ENCODE peak calls at places on chromosomes 6 and 20, in five cellular contexts. One of them, this sample, is unnamed.

GRCh38 chr20:23152308-23152892 is 66.3 kb upstream of the CD93 start:
- DNase-seq in HepG2: peak
- DNase-seq in K562: peak
- DNase-seq in GM12878: no peak
- DNase-seq in H1: peak
- DNase-seq in this sample: no peak

GRCh38 chr6:44151348-44152108 is 7.1 kb upstream of the CAPN11 start:
- DNase-seq in HepG2: peak
- DNase-seq in K562: peak
- DNase-seq in GM12878: no peak
- DNase-seq in H1: peak
- DNase-seq in this sample: peak

GRCh38 chr20:25495189-25495824 is 87.8 kb downstream of the GINS1 start:
- DNase-seq in HepG2: no peak
- DNase-seq in K562: no peak
- DNase-seq in GM12878: no peak
- DNase-seq in H1: no peak
- DNase-seq in this sample: no peak

GRCh38 chr6:111846511-111847409 is 26.5 kb downstream of the FYN start:
- DNase-seq in HepG2: no peak
- DNase-seq in K562: no peak
- DNase-seq in GM12878: no peak
- DNase-seq in H1: no peak
- DNase-seq in this sample: no peak

GRCh38 chr20:31517373-31517772 is 3.1 kb downstream of the HM13 start:
- DNase-seq in HepG2: peak
- DNase-seq in K562: peak
- DNase-seq in GM12878: no peak
- DNase-seq in H1: peak
- DNase-seq in this sample: peak

GRCh38 chr20:34018166-34018565 is 24.5 kb downstream of the RALY start:
- DNase-seq in HepG2: no peak
- DNase-seq in K562: no peak
- DNase-seq in GM12878: no peak
- DNase-seq in H1: no peak
- DNase-seq in this sample: no peak

GRCh38 chr6:42424906-42425474 is 26.7 kb downstream of the TRERF1 start:
- DNase-seq in HepG2: peak
- DNase-seq in K562: no peak
- DNase-seq in GM12878: no peak
- DNase-seq in H1: no peak
- DNase-seq in this sample: no peak

GRCh38 chr6:128017288-128017687 is 116.4 kb upstream of the THEMIS start:
- DNase-seq in HepG2: no peak
- DNase-seq in K562: no peak
- DNase-seq in GM12878: no peak
- DNase-seq in H1: no peak
- DNase-seq in this sample: no peak

DNA sequence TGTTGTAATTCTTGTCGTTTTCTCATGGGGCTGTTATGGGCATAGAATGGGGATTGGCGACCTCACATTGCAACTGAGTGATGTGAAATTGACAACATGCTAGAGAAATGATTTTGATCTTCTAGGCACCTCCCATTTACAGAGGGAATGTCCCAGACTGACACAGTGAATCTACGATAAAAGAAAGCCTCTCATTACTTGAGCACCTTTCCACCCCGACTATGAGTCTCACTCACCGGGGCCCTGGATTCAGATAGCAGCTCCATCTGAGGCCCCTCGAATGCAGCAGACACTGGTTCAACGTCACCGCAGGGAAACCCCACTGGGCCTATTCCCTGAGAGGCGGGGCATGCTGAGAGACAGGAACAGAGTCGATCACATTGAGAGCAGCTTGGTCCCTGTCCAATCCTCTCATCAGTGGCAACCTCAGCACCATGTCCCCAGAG is 49.1 kb downstream of the NFATC2 start:
- DNase-seq in HepG2: no peak
- DNase-seq in K562: peak
- DNase-seq in GM12878: no peak
- DNase-seq in H1: no peak
- DNase-seq in this sample: no peak
- TF ChIP-seq SRF in HepG2: no peak
- TF ChIP-seq SRF in K562: no peak
- TF ChIP-seq SRF in GM12878: no peak
- TF ChIP-seq SRF in H1: no peak
- TF ChIP-seq SRF in this sample: no peak

DNA sequence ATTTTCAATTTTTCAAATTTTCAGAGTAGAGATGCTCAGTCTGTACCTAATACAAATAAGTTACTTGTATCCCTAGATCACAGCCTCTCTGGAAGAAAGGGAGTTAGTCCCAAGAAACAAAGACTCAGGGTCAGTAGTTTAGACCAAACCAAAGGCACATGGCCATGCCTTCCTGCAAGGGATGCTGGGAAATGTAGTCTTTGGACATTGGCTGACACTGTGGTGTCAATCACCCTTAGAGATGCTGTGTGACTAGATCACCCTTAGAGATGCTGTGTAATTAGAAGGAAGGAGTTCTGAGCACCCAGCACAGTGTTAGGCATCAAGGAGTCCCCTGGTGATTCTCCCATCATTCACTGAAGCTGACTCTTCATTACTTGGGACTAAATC is 202.1 kb downstream of the NFATC2 start:
- DNase-seq in HepG2: no peak
- DNase-seq in K562: peak
- DNase-seq in GM12878: no peak
- DNase-seq in H1: no peak
- DNase-seq in this sample: no peak
- TF ChIP-seq SRF in HepG2: no peak
- TF ChIP-seq SRF in K562: no peak
- TF ChIP-seq SRF in GM12878: no peak
- TF ChIP-seq SRF in H1: no peak
- TF ChIP-seq SRF in this sample: no peak

DNA sequence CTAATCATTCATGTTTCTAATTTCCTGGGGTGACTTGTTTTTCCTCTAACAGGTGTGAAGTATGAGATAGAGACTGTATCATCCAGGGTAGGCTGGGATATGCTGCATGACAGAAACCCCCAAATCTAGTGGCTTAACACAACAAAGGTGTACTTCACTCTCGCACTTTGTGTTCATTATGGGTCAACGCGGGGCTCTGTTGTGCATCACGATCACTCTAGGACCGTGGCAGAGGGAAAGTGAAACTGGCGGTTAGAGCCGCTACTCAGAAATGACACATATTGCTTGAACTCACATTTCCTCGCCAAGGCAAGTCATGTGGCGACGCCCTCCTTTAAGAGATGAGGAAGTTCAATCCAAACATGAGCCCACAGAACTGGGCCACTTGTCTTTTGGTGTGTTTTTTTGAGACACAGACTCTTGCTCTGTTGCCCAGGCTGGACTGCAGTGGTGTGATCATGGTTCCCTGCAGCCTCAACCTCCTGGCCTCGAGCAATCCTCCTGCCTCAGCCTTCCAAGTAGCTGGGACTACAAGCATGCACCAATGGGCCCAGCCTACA is 41.3 kb downstream of the PCNA start:
- DNase-seq in HepG2: peak
- DNase-seq in K562: peak
- DNase-seq in GM12878: peak
- DNase-seq in H1: no peak
- DNase-seq in this sample: no peak
- TF ChIP-seq SRF in HepG2: no peak
- TF ChIP-seq SRF in K562: no peak
- TF ChIP-seq SRF in GM12878: no peak
- TF ChIP-seq SRF in H1: no peak
- TF ChIP-seq SRF in this sample: no peak

DNA sequence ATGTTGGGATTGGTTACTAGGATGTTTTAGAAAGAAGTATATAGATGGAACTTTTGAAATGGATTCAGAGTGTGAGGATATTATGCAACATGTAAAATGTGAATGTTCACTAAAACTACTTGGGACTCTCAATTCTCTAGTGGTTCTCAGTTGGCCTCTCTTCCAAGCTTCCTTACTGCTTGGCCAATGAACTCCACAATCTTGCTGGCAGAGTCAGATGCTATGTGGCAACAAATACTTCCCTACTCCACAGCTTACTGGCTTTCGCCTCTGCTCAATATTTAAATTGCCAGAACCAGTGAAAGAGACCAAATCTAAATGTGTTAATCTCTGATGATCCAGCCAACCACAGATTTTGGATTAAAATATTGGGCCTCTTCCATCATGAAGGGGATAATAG is 138.4 kb downstream of the HTR1B start:
- DNase-seq in HepG2: no peak
- DNase-seq in K562: no peak
- DNase-seq in GM12878: no peak
- DNase-seq in H1: no peak
- DNase-seq in this sample: no peak
- TF ChIP-seq SRF in HepG2: no peak
- TF ChIP-seq SRF in K562: no peak
- TF ChIP-seq SRF in GM12878: no peak
- TF ChIP-seq SRF in H1: no peak
- TF ChIP-seq SRF in this sample: no peak

GRCh38 chr6:87756858-87757257 is 54.8 kb upstream of the AKIRIN2 start:
- DNase-seq in HepG2: no peak
- DNase-seq in K562: peak
- DNase-seq in GM12878: peak
- DNase-seq in H1: no peak
- DNase-seq in this sample: no peak

GRCh38 chr6:87757792-87758191 is 55.8 kb upstream of the AKIRIN2 start:
- DNase-seq in HepG2: no peak
- DNase-seq in K562: no peak
- DNase-seq in GM12878: no peak
- DNase-seq in H1: no peak
- DNase-seq in this sample: no peak

GRCh38 chr6:87755697-87756671 is 54.0 kb upstream of the AKIRIN2 start:
- DNase-seq in HepG2: no peak
- DNase-seq in K562: peak
- DNase-seq in GM12878: no peak
- DNase-seq in H1: no peak
- DNase-seq in this sample: no peak

GRCh38 chr6:87754828-87755227 is 52.8 kb upstream of the AKIRIN2 start:
- DNase-seq in HepG2: no peak
- DNase-seq in K562: no peak
- DNase-seq in GM12878: no peak
- DNase-seq in H1: no peak
- DNase-seq in this sample: no peak

GRCh38 chr6:87753131-87753685 is 51.2 kb upstream of the AKIRIN2 start:
- DNase-seq in HepG2: no peak
- DNase-seq in K562: no peak
- DNase-seq in GM12878: no peak
- DNase-seq in H1: no peak
- DNase-seq in this sample: no peak
- TF ChIP-seq SRF in HepG2: no peak
- TF ChIP-seq SRF in K562: no peak
- TF ChIP-seq SRF in GM12878: no peak
- TF ChIP-seq SRF in H1: no peak
- TF ChIP-seq SRF in this sample: no peak

DNA sequence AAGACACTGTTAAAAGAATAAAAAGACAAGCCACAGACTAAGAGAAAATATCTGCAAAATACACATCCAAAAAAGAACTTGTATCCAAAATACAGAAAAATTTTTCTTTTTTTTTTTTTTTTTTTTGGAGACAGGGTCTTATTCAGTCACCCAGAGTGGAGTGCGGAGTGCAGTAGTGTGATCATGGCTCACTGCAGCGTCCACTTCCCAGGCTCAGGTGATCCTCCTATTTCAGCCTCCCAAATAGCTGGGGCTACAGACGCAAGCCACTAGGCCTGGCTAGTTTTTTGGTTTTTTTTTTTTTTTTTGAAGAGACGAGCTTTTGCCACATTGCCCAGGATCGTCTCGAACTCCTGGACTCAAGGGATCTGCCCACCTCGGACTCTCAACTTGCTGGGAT is 3.1 kb downstream of the ZUP1 start:
- DNase-seq in HepG2: no peak
- DNase-seq in K562: peak
- DNase-seq in GM12878: no peak
- DNase-seq in H1: no peak
- DNase-seq in this sample: no peak
- TF ChIP-seq SRF in HepG2: no peak
- TF ChIP-seq SRF in K562: no peak
- TF ChIP-seq SRF in GM12878: no peak
- TF ChIP-seq SRF in H1: no peak
- TF ChIP-seq SRF in this sample: no peak

GRCh38 chr6:162154930-162155329 is 572.6 kb downstream of the PRKN start:
- DNase-seq in HepG2: no peak
- DNase-seq in K562: no peak
- DNase-seq in GM12878: no peak
- DNase-seq in H1: no peak
- DNase-seq in this sample: no peak

GRCh38 chr6:162153991-162154390 is 573.6 kb downstream of the PRKN start:
- DNase-seq in HepG2: no peak
- DNase-seq in K562: no peak
- DNase-seq in GM12878: no peak
- DNase-seq in H1: no peak
- DNase-seq in this sample: no peak

GRCh38 chr6:162153120-162153519 is 574.4 kb downstream of the PRKN start:
- DNase-seq in HepG2: no peak
- DNase-seq in K562: no peak
- DNase-seq in GM12878: no peak
- DNase-seq in H1: no peak
- DNase-seq in this sample: no peak

DNA sequence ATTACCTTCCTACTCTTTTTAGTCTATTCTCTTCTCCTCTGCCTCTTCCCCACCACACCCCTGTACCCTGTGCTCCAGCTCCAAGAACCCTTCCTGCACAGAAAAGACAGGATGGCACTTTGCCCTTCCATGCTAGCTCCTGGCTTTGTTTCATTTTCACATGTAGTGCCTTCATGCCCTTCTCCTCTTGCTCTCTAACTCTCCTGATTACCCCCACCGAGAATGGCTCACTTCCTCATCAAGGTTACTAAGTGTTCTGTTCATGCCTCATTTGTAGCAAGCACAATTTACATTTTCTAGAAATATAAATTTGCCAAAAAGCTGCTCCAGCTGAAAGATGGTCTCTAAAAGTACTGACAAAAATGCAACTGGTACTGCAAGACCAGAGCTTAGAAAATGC is 570.4 kb downstream of the PRKN start:
- DNase-seq in HepG2: no peak
- DNase-seq in K562: no peak
- DNase-seq in GM12878: peak
- DNase-seq in H1: no peak
- DNase-seq in this sample: no peak
- TF ChIP-seq SRF in HepG2: no peak
- TF ChIP-seq SRF in K562: no peak
- TF ChIP-seq SRF in GM12878: no peak
- TF ChIP-seq SRF in H1: no peak
- TF ChIP-seq SRF in this sample: no peak

GRCh38 chr6:24838994-24839393 is 40.3 kb upstream of the ARMH2 start:
- DNase-seq in HepG2: no peak
- DNase-seq in K562: no peak
- DNase-seq in GM12878: no peak
- DNase-seq in H1: no peak
- DNase-seq in this sample: no peak
- TF ChIP-seq SRF in HepG2: no peak
- TF ChIP-seq SRF in K562: no peak
- TF ChIP-seq SRF in GM12878: no peak
- TF ChIP-seq SRF in H1: no peak
- TF ChIP-seq SRF in this sample: no peak

GRCh38 chr6:164628302-164628931 is 681.0 kb downstream of the C6orf118 start:
- DNase-seq in HepG2: no peak
- DNase-seq in K562: no peak
- DNase-seq in GM12878: no peak
- DNase-seq in H1: no peak
- DNase-seq in this sample: no peak
- TF ChIP-seq SRF in HepG2: no peak
- TF ChIP-seq SRF in K562: no peak
- TF ChIP-seq SRF in GM12878: no peak
- TF ChIP-seq SRF in H1: no peak
- TF ChIP-seq SRF in this sample: no peak

GRCh38 chr6:136251394-136251793 is 1.3 kb upstream of the MTFR2 start:
- DNase-seq in HepG2: no peak
- DNase-seq in K562: peak
- DNase-seq in GM12878: no peak
- DNase-seq in H1: no peak
- DNase-seq in this sample: no peak
- TF ChIP-seq SRF in HepG2: no peak
- TF ChIP-seq SRF in K562: no peak
- TF ChIP-seq SRF in GM12878: no peak
- TF ChIP-seq SRF in H1: no peak
- TF ChIP-seq SRF in this sample: no peak

This sample was measured in HCT116.